ENCODE peak calls at places on chromosomes 11 and 22, in four cellular contexts. One of them, this sample, is unnamed.

GRCh38 chr11:65053826-65054503 is 4.4 kb downstream of the NAALADL1 start:
- DNase-seq in NCI-H345: no peak
- DNase-seq in NAMALWA: no peak
- DNase-seq in activated T-helper 1 cell treated with anti-CD3 and anti-CD28 coated beads, Interleukin-12 subunit alpha, Interleukin-12 subunit beta, Interleukin-2, Interleukin-4 antibody, amounts not matched to agents 30 ng/mL and 10 ng/mL and 1 ng/mL, durations not matched to agents 14 hours and 24 hours and 36 hours: no peak
- DNase-seq in this sample: no peak

GRCh38 chr11:71342116-71342515 is 89.7 kb upstream of the SHANK2 start:
- DNase-seq in NCI-H345: no peak
- DNase-seq in NAMALWA: no peak
- DNase-seq in activated T-helper 1 cell treated with anti-CD3 and anti-CD28 coated beads, Interleukin-12 subunit alpha, Interleukin-12 subunit beta, Interleukin-2, Interleukin-4 antibody, amounts not matched to agents 30 ng/mL and 10 ng/mL and 1 ng/mL, durations not matched to agents 14 hours and 24 hours and 36 hours: no peak
- DNase-seq in this sample: no peak

GRCh38 chr11:35267504-35267903 is 128.5 kb downstream of the CD44 start:
- DNase-seq in NCI-H345: no peak
- DNase-seq in NAMALWA: no peak
- DNase-seq in activated T-helper 1 cell treated with anti-CD3 and anti-CD28 coated beads, Interleukin-12 subunit alpha, Interleukin-12 subunit beta, Interleukin-2, Interleukin-4 antibody, amounts not matched to agents 30 ng/mL and 10 ng/mL and 1 ng/mL, durations not matched to agents 14 hours and 24 hours and 36 hours: no peak
- DNase-seq in this sample: no peak

GRCh38 chr11:126129681-126130671 is 67.3 kb upstream of the CDON start:
- DNase-seq in NCI-H345: peak
- DNase-seq in NAMALWA: no peak
- DNase-seq in activated T-helper 1 cell treated with anti-CD3 and anti-CD28 coated beads, Interleukin-12 subunit alpha, Interleukin-12 subunit beta, Interleukin-2, Interleukin-4 antibody, amounts not matched to agents 30 ng/mL and 10 ng/mL and 1 ng/mL, durations not matched to agents 14 hours and 24 hours and 36 hours: no peak
- DNase-seq in this sample: no peak

GRCh38 chr11:100902454-100903141 is 215.5 kb downstream of the ARHGAP42 start:
- DNase-seq in NCI-H345: no peak
- DNase-seq in NAMALWA: no peak
- DNase-seq in activated T-helper 1 cell treated with anti-CD3 and anti-CD28 coated beads, Interleukin-12 subunit alpha, Interleukin-12 subunit beta, Interleukin-2, Interleukin-4 antibody, amounts not matched to agents 30 ng/mL and 10 ng/mL and 1 ng/mL, durations not matched to agents 14 hours and 24 hours and 36 hours: no peak
- DNase-seq in this sample: no peak

GRCh38 chr11:125272822-125273221 is 108.3 kb downstream of the PKNOX2 start:
- DNase-seq in NCI-H345: no peak
- DNase-seq in NAMALWA: no peak
- DNase-seq in activated T-helper 1 cell treated with anti-CD3 and anti-CD28 coated beads, Interleukin-12 subunit alpha, Interleukin-12 subunit beta, Interleukin-2, Interleukin-4 antibody, amounts not matched to agents 30 ng/mL and 10 ng/mL and 1 ng/mL, durations not matched to agents 14 hours and 24 hours and 36 hours: no peak
- DNase-seq in this sample: no peak

GRCh38 chr22:41892721-41893120 is 22.2 kb downstream of the SHISA8 start:
- DNase-seq in NCI-H345: no peak
- DNase-seq in NAMALWA: no peak
- DNase-seq in activated T-helper 1 cell treated with anti-CD3 and anti-CD28 coated beads, Interleukin-12 subunit alpha, Interleukin-12 subunit beta, Interleukin-2, Interleukin-4 antibody, amounts not matched to agents 30 ng/mL and 10 ng/mL and 1 ng/mL, durations not matched to agents 14 hours and 24 hours and 36 hours: no peak
- DNase-seq in this sample: no peak

GRCh38 chr11:30172872-30173271 is 57.9 kb upstream of the FSHB start:
- DNase-seq in NCI-H345: no peak
- DNase-seq in NAMALWA: no peak
- DNase-seq in activated T-helper 1 cell treated with anti-CD3 and anti-CD28 coated beads, Interleukin-12 subunit alpha, Interleukin-12 subunit beta, Interleukin-2, Interleukin-4 antibody, amounts not matched to agents 30 ng/mL and 10 ng/mL and 1 ng/mL, durations not matched to agents 14 hours and 24 hours and 36 hours: no peak
- DNase-seq in this sample: no peak

GRCh38 chr11:128174465-128175101 is 412.8 kb downstream of the ETS1 start:
- DNase-seq in NCI-H345: no peak
- DNase-seq in NAMALWA: no peak
- DNase-seq in activated T-helper 1 cell treated with anti-CD3 and anti-CD28 coated beads, Interleukin-12 subunit alpha, Interleukin-12 subunit beta, Interleukin-2, Interleukin-4 antibody, amounts not matched to agents 30 ng/mL and 10 ng/mL and 1 ng/mL, durations not matched to agents 14 hours and 24 hours and 36 hours: no peak
- DNase-seq in this sample: no peak

GRCh38 chr11:64063741-64064140 is 28.0 kb downstream of the FLRT1 start:
- DNase-seq in NCI-H345: no peak
- DNase-seq in NAMALWA: no peak
- DNase-seq in activated T-helper 1 cell treated with anti-CD3 and anti-CD28 coated beads, Interleukin-12 subunit alpha, Interleukin-12 subunit beta, Interleukin-2, Interleukin-4 antibody, amounts not matched to agents 30 ng/mL and 10 ng/mL and 1 ng/mL, durations not matched to agents 14 hours and 24 hours and 36 hours: no peak
- DNase-seq in this sample: no peak

GRCh38 chr22:48858856-48859255 is 968.8 kb downstream of the BRD1 start:
- DNase-seq in NCI-H345: no peak
- DNase-seq in NAMALWA: no peak
- DNase-seq in activated T-helper 1 cell treated with anti-CD3 and anti-CD28 coated beads, Interleukin-12 subunit alpha, Interleukin-12 subunit beta, Interleukin-2, Interleukin-4 antibody, amounts not matched to agents 30 ng/mL and 10 ng/mL and 1 ng/mL, durations not matched to agents 14 hours and 24 hours and 36 hours: no peak
- DNase-seq in this sample: no peak

GRCh38 chr11:96215094-96215782 is 127.8 kb downstream of the MAML2 start:
- DNase-seq in NCI-H345: no peak
- DNase-seq in NAMALWA: peak
- DNase-seq in activated T-helper 1 cell treated with anti-CD3 and anti-CD28 coated beads, Interleukin-12 subunit alpha, Interleukin-12 subunit beta, Interleukin-2, Interleukin-4 antibody, amounts not matched to agents 30 ng/mL and 10 ng/mL and 1 ng/mL, durations not matched to agents 14 hours and 24 hours and 36 hours: no peak
- DNase-seq in this sample: no peak

GRCh38 chr11:67285541-67286498 is 3.3 kb upstream of the ANKRD13D start:
- DNase-seq in NCI-H345: no peak
- DNase-seq in NAMALWA: no peak
- DNase-seq in activated T-helper 1 cell treated with anti-CD3 and anti-CD28 coated beads, Interleukin-12 subunit alpha, Interleukin-12 subunit beta, Interleukin-2, Interleukin-4 antibody, amounts not matched to agents 30 ng/mL and 10 ng/mL and 1 ng/mL, durations not matched to agents 14 hours and 24 hours and 36 hours: no peak
- DNase-seq in this sample: no peak

GRCh38 chr11:118912742-118913410 is 12.8 kb downstream of the BCL9L start:
- DNase-seq in NCI-H345: no peak
- DNase-seq in NAMALWA: no peak
- DNase-seq in activated T-helper 1 cell treated with anti-CD3 and anti-CD28 coated beads, Interleukin-12 subunit alpha, Interleukin-12 subunit beta, Interleukin-2, Interleukin-4 antibody, amounts not matched to agents 30 ng/mL and 10 ng/mL and 1 ng/mL, durations not matched to agents 14 hours and 24 hours and 36 hours: no peak
- DNase-seq in this sample: no peak

GRCh38 chr22:31586137-31586920 is 75.7 kb downstream of the PISD start:
- DNase-seq in NCI-H345: no peak
- DNase-seq in NAMALWA: no peak
- DNase-seq in activated T-helper 1 cell treated with anti-CD3 and anti-CD28 coated beads, Interleukin-12 subunit alpha, Interleukin-12 subunit beta, Interleukin-2, Interleukin-4 antibody, amounts not matched to agents 30 ng/mL and 10 ng/mL and 1 ng/mL, durations not matched to agents 14 hours and 24 hours and 36 hours: no peak
- DNase-seq in this sample: no peak

GRCh38 chr22:19723165-19723989 is at the start of gene GP1BB:
- DNase-seq in NCI-H345: no peak
- DNase-seq in NAMALWA: no peak
- DNase-seq in activated T-helper 1 cell treated with anti-CD3 and anti-CD28 coated beads, Interleukin-12 subunit alpha, Interleukin-12 subunit beta, Interleukin-2, Interleukin-4 antibody, amounts not matched to agents 30 ng/mL and 10 ng/mL and 1 ng/mL, durations not matched to agents 14 hours and 24 hours and 36 hours: no peak
- DNase-seq in this sample: peak

GRCh38 chr11:126113515-126113957 is 50.9 kb upstream of the CDON start:
- DNase-seq in NCI-H345: peak
- DNase-seq in NAMALWA: no peak
- DNase-seq in activated T-helper 1 cell treated with anti-CD3 and anti-CD28 coated beads, Interleukin-12 subunit alpha, Interleukin-12 subunit beta, Interleukin-2, Interleukin-4 antibody, amounts not matched to agents 30 ng/mL and 10 ng/mL and 1 ng/mL, durations not matched to agents 14 hours and 24 hours and 36 hours: no peak
- DNase-seq in this sample: peak

GRCh38 chr11:64291746-64292457 is 800 bp downstream of the KCNK4 start:
- DNase-seq in NCI-H345: no peak
- DNase-seq in NAMALWA: no peak
- DNase-seq in activated T-helper 1 cell treated with anti-CD3 and anti-CD28 coated beads, Interleukin-12 subunit alpha, Interleukin-12 subunit beta, Interleukin-2, Interleukin-4 antibody, amounts not matched to agents 30 ng/mL and 10 ng/mL and 1 ng/mL, durations not matched to agents 14 hours and 24 hours and 36 hours: no peak
- DNase-seq in this sample: no peak

GRCh38 chr11:64107300-64107699 is 58.6 kb downstream of the MACROD1 start:
- DNase-seq in NCI-H345: no peak
- DNase-seq in NAMALWA: peak
- DNase-seq in activated T-helper 1 cell treated with anti-CD3 and anti-CD28 coated beads, Interleukin-12 subunit alpha, Interleukin-12 subunit beta, Interleukin-2, Interleukin-4 antibody, amounts not matched to agents 30 ng/mL and 10 ng/mL and 1 ng/mL, durations not matched to agents 14 hours and 24 hours and 36 hours: no peak
- DNase-seq in this sample: no peak

This sample was measured in Calu3.